ENCODE peak calls at places on chromosomes 7 and 10, in eight cellular contexts. V, I, F, U, J, W, H and Z are unnamed samples.

GRCh38 chr10:30639946-30640786 is 10.6 kb upstream of the LYZL2 start:
- DNase-seq in V (no peak), I (peak), F (no peak), U (no peak), J (no peak), W (no peak), H (no peak), Z (no peak)

GRCh38 chr10:98331888-98332287 is 63.9 kb upstream of the LOXL4 start:
- DNase-seq in V (no peak), I (no peak), F (no peak), U (peak), J (no peak), W (no peak), H (no peak), Z (no peak)

GRCh38 chr10:132329565-132330485 is 2.2 kb upstream of the LRRC27 start:
- DNase-seq in V (no peak), I (peak), F (peak), U (no peak), J (peak), W (no peak), H (no peak), Z (no peak)

GRCh38 chr10:6667679-6668270 is 87.7 kb upstream of the PRKCQ start:
- DNase-seq in V (no peak), I (peak), F (no peak), U (peak), J (peak), W (no peak), H (no peak), Z (no peak)

GRCh38 chr10:71597821-71598498 is 121.6 kb downstream of the C10orf105 start:
- DNase-seq in V (no peak), I (peak), F (no peak), U (no peak), J (no peak), W (peak), H (peak), Z (peak)

GRCh38 chr7:76425156-76425555 is 406 bp downstream of the ZP3 start:
- DNase-seq in V (no peak), I (no peak), F (no peak), U (no peak), J (no peak), W (no peak), H (no peak), Z (no peak)

GRCh38 chr7:52026140-52026539 is 709.5 kb upstream of the COBL start:
- DNase-seq in V (no peak), I (no peak), F (no peak), U (no peak), J (no peak), W (peak), H (no peak), Z (no peak)

GRCh38 chr7:84302949-84303348 is 108.4 kb upstream of the SEMA3A start:
- DNase-seq in V (no peak), I (no peak), F (no peak), U (no peak), J (no peak), W (no peak), H (no peak), Z (no peak)

GRCh38 chr10:10977978-10978377 is 39.7 kb upstream of the CELF2 start:
- DNase-seq in V (no peak), I (peak), F (no peak), U (no peak), J (no peak), W (no peak), H (no peak), Z (no peak)

GRCh38 chr7:15780271-15780670 is 93.8 kb upstream of the MEOX2 start:
- DNase-seq in V (no peak), I (peak), F (no peak), U (no peak), J (no peak), W (no peak), H (no peak), Z (no peak)

GRCh38 chr10:102413053-102413705 is 5.4 kb downstream of the PSD start:
- DNase-seq in V (peak), I (no peak), F (no peak), U (peak), J (peak), W (no peak), H (peak), Z (no peak)

GRCh38 chr7:139231513-139232376 is 708 bp downstream of the UBN2 start:
- DNase-seq in V (no peak), I (peak), F (no peak), U (peak), J (peak), W (peak), H (peak), Z (peak)

GRCh38 chr10:104502907-104503306 is 138.2 kb upstream of the SORCS3 start:
- DNase-seq in V (no peak), I (no peak), F (no peak), U (no peak), J (no peak), W (no peak), H (no peak), Z (no peak)

GRCh38 chr7:138226001-138226476 is 149.8 kb downstream of the AKR1D1 start:
- DNase-seq in V (peak), I (peak), F (no peak), U (no peak), J (no peak), W (no peak), H (no peak), Z (no peak)

GRCh38 chr10:24153016-24153415 is 55.9 kb upstream of the KIAA1217 start:
- DNase-seq in V (no peak), I (peak), F (no peak), U (no peak), J (no peak), W (no peak), H (no peak), Z (no peak)

GRCh38 chr10:63554666-63555065 is 33.5 kb downstream of the REEP3 start:
- DNase-seq in V (no peak), I (peak), F (peak), U (no peak), J (peak), W (no peak), H (no peak), Z (no peak)